ENCODE peak calls at places on chromosomes 13 and 19, in six cellular contexts. One of them, this sample, is unnamed.

GRCh38 chr13:97762141-97762540 is 191.3 kb upstream of the IPO5 start:
- DNase-seq in astrocyte of the spinal cord: no peak
- DNase-seq in PC-9: no peak
- DNase-seq in endothelial cell: no peak
- DNase-seq in aorta: no peak
- DNase-seq in RPMI7951: no peak
- DNase-seq in this sample: no peak

GRCh38 chr19:45402469-45403070 is 2.3 kb downstream of the PPP1R13L start:
- DNase-seq in astrocyte of the spinal cord: no peak
- DNase-seq in PC-9: no peak
- DNase-seq in endothelial cell: peak; percentile 79
- DNase-seq in aorta: peak; percentile 82
- DNase-seq in RPMI7951: no peak
- DNase-seq in this sample: peak; percentile 91

GRCh38 chr19:2309734-2310362 is 1.9 kb upstream of the LINGO3 start:
- DNase-seq in astrocyte of the spinal cord: peak; percentile 45
- DNase-seq in PC-9: no peak
- DNase-seq in endothelial cell: no peak
- DNase-seq in aorta: no peak
- DNase-seq in RPMI7951: peak; percentile 97
- DNase-seq in this sample: no peak

GRCh38 chr13:113298001-113298945 is 1.2 kb downstream of the LAMP1 start:
- DNase-seq in astrocyte of the spinal cord: peak; percentile 13
- DNase-seq in PC-9: peak; percentile 7
- DNase-seq in endothelial cell: no peak
- DNase-seq in aorta: no peak
- DNase-seq in RPMI7951: no peak
- DNase-seq in this sample: no peak

GRCh38 chr13:25286308-25286968 is 850 bp downstream of the MTMR6 start:
- DNase-seq in astrocyte of the spinal cord: peak; percentile 48
- DNase-seq in PC-9: peak; percentile 10
- DNase-seq in endothelial cell: peak; percentile 37
- DNase-seq in aorta: no peak
- DNase-seq in RPMI7951: peak; percentile 54
- DNase-seq in this sample: no peak

GRCh38 chr13:81140675-81141074 is 799.7 kb upstream of the SPRY2 start:
- DNase-seq in astrocyte of the spinal cord: no peak
- DNase-seq in PC-9: no peak
- DNase-seq in endothelial cell: no peak
- DNase-seq in aorta: no peak
- DNase-seq in RPMI7951: no peak
- DNase-seq in this sample: no peak

GRCh38 chr19:7789447-7789846 is 26.4 kb downstream of the CLEC4M start:
- DNase-seq in astrocyte of the spinal cord: no peak
- DNase-seq in PC-9: peak; percentile 40
- DNase-seq in endothelial cell: no peak
- DNase-seq in aorta: no peak
- DNase-seq in RPMI7951: no peak
- DNase-seq in this sample: no peak

GRCh38 chr13:50393641-50394040 is 378.4 kb downstream of the KCNRG start:
- DNase-seq in astrocyte of the spinal cord: peak; percentile 47
- DNase-seq in PC-9: no peak
- DNase-seq in endothelial cell: peak; percentile 14
- DNase-seq in aorta: no peak
- DNase-seq in RPMI7951: no peak
- DNase-seq in this sample: no peak

GRCh38 chr19:37333457-37333856 is 37.4 kb upstream of the ZNF527 start:
- DNase-seq in astrocyte of the spinal cord: no peak
- DNase-seq in PC-9: no peak
- DNase-seq in endothelial cell: no peak
- DNase-seq in aorta: no peak
- DNase-seq in RPMI7951: peak; percentile 54
- DNase-seq in this sample: no peak

GRCh38 chr19:38837656-38838121 is 6.1 kb upstream of the ECH1 start:
- DNase-seq in astrocyte of the spinal cord: no peak
- DNase-seq in PC-9: peak; percentile 59
- DNase-seq in endothelial cell: no peak
- DNase-seq in aorta: no peak
- DNase-seq in RPMI7951: peak; percentile 86
- DNase-seq in this sample: no peak

GRCh38 chr13:88602786-88603777 is 931.9 kb downstream of the SLITRK5 start:
- DNase-seq in astrocyte of the spinal cord: no peak
- DNase-seq in PC-9: no peak
- DNase-seq in endothelial cell: no peak
- DNase-seq in aorta: no peak
- DNase-seq in RPMI7951: no peak
- DNase-seq in this sample: no peak

GRCh38 chr13:90414691-90415596 is 932.5 kb upstream of the MIR17HG start:
- DNase-seq in astrocyte of the spinal cord: peak; percentile 76
- DNase-seq in PC-9: peak; percentile 12
- DNase-seq in endothelial cell: no peak
- DNase-seq in aorta: no peak
- DNase-seq in RPMI7951: peak; percentile 77
- DNase-seq in this sample: no peak

GRCh38 chr19:11382898-11383705 is 1.0 kb downstream of the EPOR start:
- DNase-seq in astrocyte of the spinal cord: no peak
- DNase-seq in PC-9: peak; percentile 61
- DNase-seq in endothelial cell: peak; percentile 73
- DNase-seq in aorta: peak; percentile 86
- DNase-seq in RPMI7951: peak; percentile 42
- DNase-seq in this sample: peak; percentile 73

GRCh38 chr19:29260477-29261317 is 47.7 kb upstream of the UQCRFS1 start:
- DNase-seq in astrocyte of the spinal cord: no peak
- DNase-seq in PC-9: no peak
- DNase-seq in endothelial cell: peak; percentile 57
- DNase-seq in aorta: no peak
- DNase-seq in RPMI7951: peak; percentile 28
- DNase-seq in this sample: peak; percentile 40

GRCh38 chr19:6498294-6499036 is 3.6 kb downstream of the TUBB4A start:
- DNase-seq in astrocyte of the spinal cord: no peak
- DNase-seq in PC-9: no peak
- DNase-seq in endothelial cell: no peak
- DNase-seq in aorta: no peak
- DNase-seq in RPMI7951: no peak
- DNase-seq in this sample: no peak

This sample was measured in Calu3.